ENCODE peak calls at places on chromosomes 7 and 10, in nine cellular contexts. S is ovary, E is PC-9, G is cardiac fibroblast, K is upper lobe of right lung, Y is endothelial cell of umbilical vein, A is astrocyte of the spinal cord, J is IMR-90, I is pancreas. O is an unnamed sample.

GRCh38 chr10:125411724-125412123 is 251.4 kb upstream of the CTBP2 start:
- DNase-seq in S (no peak), E (peak; percentile 60), G (peak; percentile 26), K (no peak), Y (peak; percentile 17), A (peak; percentile 86), J (peak; percentile 96), I (no peak), O (peak; percentile 52)

GRCh38 chr7:148304456-148304855 is 286.1 kb upstream of the C7orf33 start:
- DNase-seq in S (no peak), E (no peak), G (no peak), K (no peak), Y (no peak), A (no peak), J (no peak), I (no peak), O (no peak)

GRCh38 chr7:77415474-77415821 is 701 bp downstream of the GSAP start:
- DNase-seq in S (no peak), E (no peak), G (no peak), K (peak; percentile 72), Y (no peak), A (no peak), J (no peak), I (no peak), O (no peak)

GRCh38 chr10:16521311-16522016 is at the start of gene C1QL3:
- DNase-seq in S (no peak), E (no peak), G (peak; percentile 36), K (no peak), Y (no peak), A (peak; percentile 18), J (peak; percentile 21), I (peak; percentile 16), O (peak; percentile 35)

GRCh38 chr7:101717986-101718746 is 89.1 kb upstream of the MYL10 start:
- DNase-seq in S (no peak), E (no peak), G (peak; percentile 66), K (no peak), Y (no peak), A (peak; percentile 36), J (peak; percentile 86), I (no peak), O (peak; percentile 47)

GRCh38 chr7:127807829-127808228 is 155.8 kb downstream of the SND1 start:
- DNase-seq in S (no peak), E (no peak), G (no peak), K (no peak), Y (no peak), A (no peak), J (no peak), I (no peak), O (no peak)

GRCh38 chr10:22766693-22767092 is 52.3 kb upstream of the PIP4K2A start:
- DNase-seq in S (no peak), E (no peak), G (peak; percentile 45), K (no peak), Y (no peak), A (no peak), J (no peak), I (no peak), O (no peak)

GRCh38 chr10:30384791-30385201 is 35.7 kb upstream of the MTPAP start:
- DNase-seq in S (no peak), E (peak; percentile 44), G (peak; percentile 32), K (peak; percentile 54), Y (no peak), A (peak; percentile 36), J (peak; percentile 34), I (no peak), O (peak; percentile 39)

GRCh38 chr7:51080622-51081269 is 235.9 kb downstream of the COBL start:
- DNase-seq in S (no peak), E (no peak), G (no peak), K (no peak), Y (no peak), A (no peak), J (no peak), I (no peak), O (no peak)

GRCh38 chr7:100169147-100169850 is 882 bp upstream of the GAL3ST4 start:
- DNase-seq in S (no peak), E (no peak), G (no peak), K (peak; percentile 23), Y (no peak), A (no peak), J (no peak), I (no peak), O (no peak)

GRCh38 chr10:70255329-70256299 is 22.4 kb upstream of the PPA1 start:
- DNase-seq in S (no peak), E (peak; percentile 94), G (peak; percentile 44), K (no peak), Y (peak; percentile 45), A (peak; percentile 69), J (no peak), I (no peak), O (peak; percentile 68)

DNA sequence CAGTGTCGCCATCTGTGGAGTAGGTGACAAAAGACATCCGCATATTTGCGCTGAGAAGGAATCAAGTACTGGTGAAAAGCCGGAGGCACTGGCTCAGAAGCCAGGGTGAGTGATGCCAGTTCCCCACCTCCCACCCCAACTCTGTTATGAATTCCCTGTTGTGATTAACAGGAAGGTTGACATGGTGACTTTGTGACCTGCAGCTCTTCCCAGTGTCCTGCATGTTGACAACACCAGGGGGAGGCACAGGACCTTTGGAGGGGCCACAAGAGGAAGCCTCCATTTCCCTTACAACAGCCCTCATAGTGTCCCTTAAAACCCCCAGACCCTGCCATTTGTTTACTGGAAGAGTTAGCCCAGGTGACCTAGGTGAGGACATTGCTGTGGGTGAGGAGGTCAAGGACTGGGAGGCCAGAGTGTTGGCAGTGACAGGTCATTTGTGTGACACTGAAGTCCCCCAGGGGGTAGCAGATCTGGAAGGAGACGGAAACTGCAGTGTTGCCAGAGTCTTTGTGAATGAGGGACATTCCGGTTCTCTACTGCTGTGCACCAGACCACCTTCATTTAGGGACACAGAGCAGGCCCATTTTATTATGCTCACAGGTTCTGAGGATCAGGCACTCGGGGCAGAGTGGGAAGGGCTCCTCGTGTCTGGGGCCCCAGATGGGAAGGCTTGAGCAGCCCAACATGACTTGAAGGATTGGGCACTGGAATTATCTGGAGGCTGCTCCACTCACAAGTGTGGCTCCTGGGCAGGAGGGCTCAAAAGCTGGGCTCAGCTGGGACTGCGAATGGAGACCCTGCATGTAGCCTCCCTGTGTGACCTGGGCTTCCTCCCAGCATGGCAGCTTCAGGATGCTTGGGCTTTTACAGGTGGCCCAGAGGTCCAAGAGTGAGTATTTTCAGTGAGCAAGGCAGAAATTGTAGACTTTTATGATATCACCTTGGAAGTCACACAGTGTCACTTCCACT is 13.0 kb upstream of the ANTXRL start:
- DNase-seq in S (no peak), E (no peak), G (no peak), K (no peak), Y (no peak), A (no peak), J (no peak), I (no peak), O (no peak)
- TF ChIP-seq CTCF in S (no peak), E (peak; percentile 48), G (no peak), K (no peak), Y (no peak), A (no peak), J (peak; percentile 10), I (no peak), O (no peak)

DNA sequence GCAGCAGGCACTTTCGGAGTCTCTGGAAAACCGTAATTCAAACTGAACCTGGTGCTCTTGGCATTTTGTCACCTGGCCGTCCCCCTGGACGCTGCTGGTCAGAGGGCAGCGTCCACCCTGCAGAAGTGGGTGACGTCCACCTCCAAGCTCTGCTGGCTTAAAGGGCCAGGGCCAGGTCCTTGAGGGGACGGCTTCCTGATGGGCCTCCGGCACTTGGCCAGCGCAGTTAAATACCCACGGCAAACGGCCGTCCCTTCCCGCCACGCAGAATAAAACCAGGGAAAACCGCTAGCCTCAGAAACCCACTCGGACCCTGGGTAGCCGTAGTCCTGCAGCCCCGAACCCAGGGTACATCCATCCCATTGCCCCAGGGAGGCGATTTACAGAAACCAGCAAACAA is 81.3 kb upstream of the PDGFA start:
- DNase-seq in S (no peak), E (no peak), G (no peak), K (peak; percentile 42), Y (no peak), A (no peak), J (no peak), I (no peak), O (no peak)
- H3K4me3 ChIP-seq in S (no peak overlapping the region), E (no peak overlapping the region), G (no peak overlapping the region), K (no peak overlapping the region), Y (no peak overlapping the region), A (no peak overlapping the region), J (no peak overlapping the region), I (no peak overlapping the region), O (no peak overlapping the region)

DNA sequence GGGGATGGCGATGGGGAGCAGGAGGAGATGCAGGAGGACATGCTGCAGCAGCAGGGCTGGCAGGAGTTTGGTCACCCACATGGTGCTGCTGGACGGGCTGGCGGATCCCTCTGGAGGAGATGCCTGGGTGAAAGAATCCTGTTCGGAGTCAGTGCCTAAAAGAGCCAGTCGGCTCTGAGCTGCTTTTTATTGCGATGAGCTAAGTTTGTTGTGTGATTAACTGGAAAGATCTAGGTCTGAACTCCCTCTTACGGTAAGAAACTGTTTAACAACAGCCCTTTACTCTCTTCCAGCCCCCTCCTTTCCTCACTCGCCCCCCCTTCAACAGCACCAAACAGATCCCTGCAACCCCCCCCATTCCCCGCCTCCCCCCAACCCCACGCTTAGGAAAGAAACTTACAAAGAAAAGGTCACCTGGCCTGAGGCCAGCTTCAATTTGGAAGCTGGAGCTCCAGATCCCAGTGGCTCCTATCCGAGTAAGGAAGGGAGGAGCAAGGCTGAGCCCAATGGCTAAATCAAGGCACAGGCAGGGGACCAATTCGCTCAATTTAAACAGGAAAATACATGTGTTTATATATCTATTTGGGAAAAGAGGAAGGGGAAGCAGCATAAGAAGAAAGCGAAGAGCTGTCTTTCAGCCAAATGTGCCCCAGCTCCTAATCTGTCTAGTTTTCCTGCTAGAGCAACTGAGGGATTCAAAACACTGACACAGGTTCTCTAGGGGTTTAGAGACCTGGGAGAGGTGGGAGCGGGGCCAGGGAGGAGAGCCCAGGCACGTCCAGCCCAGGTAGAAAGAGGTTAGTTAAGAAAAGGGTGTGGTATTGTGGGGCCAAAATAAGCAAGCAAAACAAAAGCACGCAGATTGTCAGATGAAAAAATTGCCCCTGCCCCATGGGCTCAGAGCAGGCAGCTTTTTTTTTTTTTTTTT is at the start of gene HGF:
- DNase-seq in S (peak; percentile 74), E (no peak), G (peak; percentile 95), K (no peak), Y (peak; percentile 38), A (peak; percentile 52), J (peak; percentile 87), I (peak; percentile 15), O (peak; percentile 90)
- TF ChIP-seq CTCF in S (no peak), E (no peak), G (peak; percentile 20), K (no peak), Y (no peak), A (peak; percentile 18), J (peak; percentile 48), I (no peak), O (peak; percentile 34)

DNA sequence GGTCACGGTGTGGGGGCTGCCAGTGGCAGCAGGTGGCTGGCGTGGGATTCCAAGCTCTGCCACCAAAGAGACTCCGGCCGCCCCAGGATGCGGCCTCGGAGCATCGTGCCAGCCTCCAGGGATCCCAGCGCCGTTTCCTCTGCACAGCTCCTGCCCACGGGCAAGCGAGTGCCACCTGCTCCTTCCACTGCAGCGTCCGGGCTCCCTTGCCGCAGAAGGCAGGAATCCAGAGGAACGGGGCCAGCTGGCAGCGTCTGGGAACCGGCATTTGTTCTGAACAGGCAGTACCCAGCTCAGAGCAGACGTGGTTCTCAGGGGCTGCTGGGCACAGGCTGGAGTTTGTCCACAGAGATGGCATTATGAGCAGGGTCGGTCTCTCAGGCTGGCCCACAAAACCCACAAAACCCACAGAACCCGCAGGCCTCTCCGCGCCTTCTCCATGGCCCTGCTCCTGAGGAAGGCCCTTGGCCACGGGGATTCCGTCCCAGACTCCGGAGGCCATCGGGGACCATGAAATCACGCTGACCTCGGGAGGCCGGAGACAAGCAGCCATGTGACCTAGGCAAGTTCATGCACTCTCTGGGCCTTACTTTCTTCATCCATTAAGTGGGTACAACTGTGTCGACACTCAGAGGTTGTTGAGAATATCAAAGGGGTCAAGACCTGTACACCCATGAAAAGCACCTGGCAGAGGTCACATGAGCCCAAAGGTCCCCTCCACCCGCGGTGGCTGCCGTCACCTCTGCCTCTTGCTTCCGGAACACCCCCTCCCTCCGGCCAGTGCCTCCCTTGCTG is 72.1 kb upstream of the TNRC18 start:
- DNase-seq in S (peak; percentile 56), E (no peak), G (no peak), K (no peak), Y (no peak), A (no peak), J (no peak), I (peak; percentile 93), O (no peak)
- H3K4me3 ChIP-seq in S (no peak overlapping the region), E (no peak overlapping the region), G (no peak overlapping the region), K (no peak overlapping the region), Y (no peak overlapping the region), A (no peak overlapping the region), J (no peak overlapping the region), I (no peak overlapping the region), O (no peak overlapping the region)

O was measured in fibroblast of pulmonary artery.